ENCODE peak calls at places on chromosomes 1 and 21, in four cellular contexts. K, H, A and M are unnamed samples.

GRCh38 chr1:93447481-93448291 is at the start of gene FNBP1L:
- DNase-seq in K (no peak), H (peak; percentile 65), A (peak; percentile 98), M (peak; percentile 91)

GRCh38 chr1:57474097-57474750 is 50.4 kb upstream of the DAB1 start:
- DNase-seq in K (no peak), H (no peak), A (no peak), M (no peak)

GRCh38 chr1:17027403-17027802 is 15.7 kb upstream of the ATP13A2 start:
- DNase-seq in K (no peak), H (no peak), A (no peak), M (no peak)

GRCh38 chr1:186301448-186301847 is 73.6 kb downstream of the TPR start:
- DNase-seq in K (no peak), H (no peak), A (no peak), M (no peak)

GRCh38 chr1:66282885-66283284 is 251.1 kb upstream of the SGIP1 start:
- DNase-seq in K (no peak), H (no peak), A (no peak), M (no peak)

GRCh38 chr1:246110343-246111219 is 396.5 kb downstream of the SMYD3 start:
- DNase-seq in K (no peak), H (no peak), A (peak; percentile 30), M (peak; percentile 76)

GRCh38 chr1:234135501-234135900 is 231.0 kb downstream of the SLC35F3 start:
- DNase-seq in K (no peak), H (no peak), A (no peak), M (no peak)

GRCh38 chr1:21932127-21932526 is 5.0 kb downstream of the HSPG2 start:
- DNase-seq in K (no peak), H (no peak), A (no peak), M (no peak)

GRCh38 chr1:51570063-51570720 is 46.7 kb upstream of the OSBPL9 start:
- DNase-seq in K (no peak), H (no peak), A (no peak), M (no peak)

GRCh38 chr1:234533975-234534876 is 55.2 kb upstream of the TARBP1 start:
- DNase-seq in K (no peak), H (no peak), A (peak; percentile 58), M (no peak)

GRCh38 chr1:70966018-70966638 is 81.5 kb downstream of the PTGER3 start:
- DNase-seq in K (no peak), H (peak; percentile 10), A (no peak), M (peak; percentile 37)

GRCh38 chr1:189103956-189104355 is 1373.7 kb downstream of the BRINP3 start:
- DNase-seq in K (no peak), H (no peak), A (no peak), M (no peak)

GRCh38 chr1:6354659-6355317 is 38.8 kb downstream of the ACOT7 start:
- DNase-seq in K (no peak), H (no peak), A (no peak), M (no peak)

GRCh38 chr1:209411491-209411929 is 172.0 kb upstream of the CAMK1G start:
- DNase-seq in K (no peak), H (no peak), A (no peak), M (no peak)

GRCh38 chr21:44763451-44764318 is 37.9 kb downstream of the UBE2G2 start:
- DNase-seq in K (no peak), H (no peak), A (no peak), M (no peak)

GRCh38 chr1:109621402-109622101 is 1.9 kb downstream of the AMPD2 start:
- DNase-seq in K (no peak), H (no peak), A (no peak), M (no peak)

GRCh38 chr1:22018583-22019559 is 17.4 kb downstream of the CELA3A start:
- DNase-seq in K (peak; percentile 80), H (no peak), A (no peak), M (no peak)

GRCh38 chr1:58572691-58573090 is 4.4 kb downstream of the TACSTD2 start:
- DNase-seq in K (no peak), H (no peak), A (no peak), M (no peak)

GRCh38 chr1:224644553-224645154 is 28.5 kb downstream of the CNIH3 start:
- DNase-seq in K (peak; percentile 24), H (peak; percentile 35), A (peak; percentile 59), M (peak; percentile 67)

GRCh38 chr1:6448749-6449631 is 17.0 kb downstream of the TNFRSF25 start:
- DNase-seq in K (no peak), H (peak; percentile 50), A (peak; percentile 78), M (peak; percentile 57)

GRCh38 chr1:204873176-204873575 is 2.5 kb downstream of the NFASC start:
- DNase-seq in K (no peak), H (no peak), A (no peak), M (no peak)

GRCh38 chr1:52122424-52122823 is 19.5 kb upstream of the ZFYVE9 start:
- DNase-seq in K (no peak), H (no peak), A (no peak), M (no peak)

GRCh38 chr1:209808059-209808494 is 2.1 kb upstream of the IRF6 start:
- DNase-seq in K (no peak), H (peak; percentile 15), A (peak; percentile 82), M (peak; percentile 89)

GRCh38 chr1:22141948-22142314 is 966 bp downstream of the WNT4 start:
- DNase-seq in K (no peak), H (no peak), A (peak; percentile 74), M (no peak)

GRCh38 chr1:224800486-224801119 is 128.9 kb upstream of the DNAH14 start:
- DNase-seq in K (no peak), H (no peak), A (no peak), M (no peak)

GRCh38 chr1:61012365-61012764 is 70.0 kb upstream of the NFIA start:
- DNase-seq in K (no peak), H (no peak), A (no peak), M (peak; percentile 39)

GRCh38 chr1:222552882-222553281 is 5.0 kb upstream of the HHIPL2 start:
- DNase-seq in K (no peak), H (no peak), A (no peak), M (no peak)

GRCh38 chr1:164748253-164748899 is 189.4 kb downstream of the PBX1 start:
- DNase-seq in K (no peak), H (peak; percentile 10), A (no peak), M (peak; percentile 18)

GRCh38 chr1:39359028-39359570 is 132.3 kb upstream of the BMP8A start:
- DNase-seq in K (no peak), H (no peak), A (no peak), M (no peak)

GRCh38 chr1:30715886-30716285 is 7.5 kb downstream of the MATN1 start:
- DNase-seq in K (no peak), H (no peak), A (no peak), M (no peak)

GRCh38 chr1:90579212-90579802 is 137.8 kb downstream of the BARHL2 start:
- DNase-seq in K (no peak), H (peak; percentile 18), A (peak; percentile 45), M (peak; percentile 61)
- TF ChIP-seq GABPA in K (no peak), H (no peak), A (no peak), M (no peak)

GRCh38 chr1:24725209-24725651 is 20.0 kb upstream of the CLIC4 start:
- DNase-seq in K (no peak), H (peak; percentile 80), A (no peak), M (no peak)
- TF ChIP-seq MXI1 in K (no peak), H (no peak), A (no peak), M (no peak)

DNA sequence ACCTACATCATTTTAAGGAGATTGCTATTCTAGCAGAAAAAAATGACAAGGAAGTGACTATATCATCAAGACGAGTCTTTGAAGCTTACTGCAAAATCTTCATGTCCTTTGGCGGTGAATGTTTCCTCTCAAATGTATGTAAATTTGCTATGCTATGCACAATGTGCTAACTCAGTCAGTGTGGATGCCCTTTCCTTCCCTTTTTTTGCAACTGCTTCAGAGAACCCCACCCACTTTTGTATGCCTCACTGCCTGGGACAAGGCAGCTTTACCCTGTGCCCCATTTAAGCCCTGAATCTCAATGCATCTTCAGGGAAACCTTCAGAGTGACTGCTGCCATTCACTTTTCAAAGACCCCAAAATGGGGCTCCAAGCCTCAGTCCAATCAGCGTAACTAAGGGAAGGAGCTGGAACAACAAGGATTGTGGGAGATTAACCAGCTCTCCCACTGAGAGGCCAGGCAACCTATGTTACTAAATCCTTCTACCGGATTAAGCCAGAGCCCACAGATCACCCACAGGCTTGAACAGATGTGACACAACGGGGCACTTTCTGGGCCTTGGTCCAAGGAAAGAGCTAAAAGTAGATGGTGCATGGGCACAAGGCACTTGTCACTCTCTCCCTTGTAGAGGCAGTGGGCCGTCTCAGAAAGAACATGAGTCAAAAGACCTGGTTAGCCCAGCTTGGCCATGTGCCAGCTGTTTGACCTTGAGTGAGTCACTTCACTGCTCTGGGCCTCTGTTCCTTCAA is 154.4 kb downstream of the PLPP3 start:
- DNase-seq in K (no peak), H (peak; percentile 76), A (no peak), M (peak; percentile 14)
- TF ChIP-seq GABPA in K (no peak), H (no peak), A (no peak), M (no peak)

GRCh38 chr1:207079706-207080246 is 8.9 kb upstream of the C4BPB start:
- DNase-seq in K (no peak), H (no peak), A (no peak), M (peak; percentile 28)
- TF ChIP-seq MXI1 in K (no peak), H (no peak), A (no peak), M (no peak)